ENCODE peak calls at places on chromosomes 4 and X, in six cellular contexts. A is IMR-90, C is neuronal stem cell, N is mesenchymal stem cell, R is mesendoderm, S is H1. V is an unnamed sample.

GRCh38 chr4:165458451-165458850 is 79.6 kb downstream of the CPE start:
- DNase-seq in A (no peak), N (no peak), S (no peak), C (no peak), R (no peak), V (no peak)

GRCh38 chrX:30748337-30748960 is 95.2 kb downstream of the GK start:
- DNase-seq in N (no peak), S (no peak), A (no peak), R (no peak), C (no peak), V (no peak)

GRCh38 chr4:45120163-45120562 is 393.8 kb upstream of the GNPDA2 start:
- DNase-seq in N (no peak), C (no peak), A (no peak), S (no peak), R (no peak), V (no peak)

GRCh38 chr4:75678965-75679364 is 5.8 kb upstream of the G3BP2 start:
- DNase-seq in S (no peak), C (no peak), A (no peak), R (no peak), N (no peak), V (no peak)

GRCh38 chr4:8690811-8691775 is 98.5 kb downstream of the CPZ start:
- DNase-seq in A (no peak), N (no peak), C (no peak), R (no peak), S (no peak), V (peak)

GRCh38 chr4:83486457-83487129 is 1.7 kb upstream of the ABRAXAS1 start:
- DNase-seq in R (peak), N (no peak), A (no peak), C (no peak), S (no peak), V (no peak)

GRCh38 chr4:182245541-182246245 is 2.5 kb downstream of the TENM3 start:
- DNase-seq in A (no peak), C (no peak), S (no peak), N (no peak), R (no peak), V (no peak)

GRCh38 chrX:154750301-154751120 is at the start of gene GAB3:
- DNase-seq in C (no peak), A (peak), N (peak), R (peak), S (no peak), V (no peak)

GRCh38 chr4:130608121-130608520 is 1512.2 kb downstream of the C4orf33 start:
- DNase-seq in C (no peak), R (no peak), S (no peak), N (no peak), A (no peak), V (no peak)

GRCh38 chrX:96551320-96551872 is 133.2 kb upstream of the DIAPH2 start:
- DNase-seq in S (no peak), A (no peak), N (no peak), C (no peak), R (no peak), V (no peak)

GRCh38 chr4:138259801-138260200 is 17.7 kb upstream of the SLC7A11 start:
- DNase-seq in N (peak), S (no peak), R (no peak), C (no peak), A (peak), V (no peak)

GRCh38 chr4:15711762-15712161 is 8.9 kb downstream of the BST1 start:
- DNase-seq in R (no peak), A (no peak), N (no peak), C (no peak), S (no peak), V (no peak)

GRCh38 chr4:38080061-38080531 is 119.9 kb downstream of the PTTG2 start:
- DNase-seq in R (no peak), S (no peak), C (no peak), A (no peak), N (no peak), V (no peak)

GRCh38 chrX:138485767-138486166 is 225.8 kb downstream of the FGF13 start:
- DNase-seq in N (no peak), R (peak), A (no peak), C (no peak), S (peak), V (peak)

GRCh38 chrX:149469406-149469805 is 35.7 kb downstream of the IDS start:
- DNase-seq in A (no peak), N (no peak), R (no peak), S (no peak), C (no peak), V (no peak)

GRCh38 chr4:124685851-124686250 is 26.7 kb downstream of the ANKRD50 start:
- DNase-seq in N (no peak), C (no peak), S (no peak), R (peak), A (no peak), V (no peak)

GRCh38 chr4:87995435-87995834 is 12.0 kb upstream of the PKD2 start:
- DNase-seq in C (no peak), R (no peak), A (no peak), N (no peak), S (no peak), V (no peak)

GRCh38 chr4:87985097-87985886 is 9.8 kb downstream of the SPP1 start:
- DNase-seq in C (no peak), A (peak), S (no peak), R (peak), N (peak), V (peak)

GRCh38 chr4:87986508-87986907 is 11.0 kb downstream of the SPP1 start:
- DNase-seq in C (no peak), S (no peak), A (no peak), R (no peak), N (no peak), V (no peak)

GRCh38 chr4:87985887-87986200 is 10.3 kb downstream of the SPP1 start:
- DNase-seq in C (no peak), R (no peak), S (no peak), N (no peak), A (no peak), V (no peak)

DNA sequence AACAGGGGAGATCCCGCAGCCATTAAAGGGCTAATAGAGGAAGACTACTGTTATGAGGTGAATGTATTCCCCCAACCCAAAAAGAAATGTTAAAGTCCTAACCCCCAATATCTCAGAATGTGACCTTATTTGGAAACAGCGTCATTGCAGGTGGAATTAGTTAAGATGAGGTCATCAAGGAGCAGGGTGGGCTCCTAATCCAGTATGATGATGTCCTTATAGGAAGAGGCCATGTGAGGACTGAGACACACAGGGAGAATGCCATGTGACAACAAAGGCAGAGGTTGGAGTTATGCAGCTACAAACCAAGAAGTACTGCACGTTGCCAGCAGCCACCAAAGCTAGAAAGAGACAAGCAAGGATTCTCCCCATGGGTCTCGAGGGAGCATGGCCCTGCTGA is 14.3 kb downstream of the SPP1 start:
- DNase-seq in C (no peak), S (no peak), R (no peak), N (no peak), A (no peak), V (no peak)
- H3K23ac ChIP-seq in C (no peak), S (no peak), R (no peak), N (no peak), A (no peak), V (no peak)

DNA sequence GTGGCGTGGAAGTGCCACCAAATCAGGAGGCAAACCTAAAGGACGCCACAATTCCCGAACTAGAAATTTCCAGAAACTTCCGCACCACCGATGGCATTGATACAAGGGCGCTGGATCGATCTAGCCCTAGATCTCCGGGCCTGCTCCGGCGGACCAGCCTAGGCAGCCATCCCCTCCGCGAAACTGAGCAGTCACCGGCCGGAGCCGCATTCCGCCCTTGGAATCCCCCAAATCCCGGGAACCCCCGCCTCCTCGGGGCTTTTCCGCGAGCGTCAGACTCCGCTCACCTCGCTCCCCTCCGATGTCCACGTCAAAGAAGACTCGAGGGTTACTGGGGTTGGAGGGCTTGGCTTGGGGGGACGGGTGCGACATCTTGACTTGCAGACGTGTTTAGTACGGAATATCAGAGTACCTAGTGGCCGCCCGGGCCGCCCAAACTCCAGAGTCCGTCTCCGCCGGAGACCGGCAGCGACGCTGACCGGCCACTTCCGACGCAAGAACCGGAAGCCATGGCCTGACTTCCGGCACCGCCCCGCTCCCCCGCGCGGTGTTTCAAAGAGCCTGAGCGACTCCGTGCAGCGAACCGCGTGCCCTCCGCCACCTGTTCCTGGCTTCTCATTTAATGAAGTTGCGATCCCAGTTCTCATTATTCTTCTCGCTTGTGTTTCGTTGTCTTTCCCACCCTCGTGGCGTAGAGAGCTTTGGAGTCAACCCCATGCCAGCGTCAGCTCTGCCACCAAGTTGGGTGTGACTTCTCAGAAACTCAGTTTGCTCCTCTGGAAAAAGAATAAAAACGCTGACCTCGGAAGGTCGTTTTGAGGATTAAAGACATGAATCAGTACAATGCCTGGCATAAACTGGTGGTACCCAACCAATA is at the start of gene PPID:
- DNase-seq in S (peak), R (peak), A (peak), N (peak), C (peak), V (peak)
- H4K8ac ChIP-seq in S (peak), R (peak), A (peak), N (peak), C (no peak), V (no peak)

GRCh38 chr4:175451238-175451965 is 360.7 kb downstream of the GPM6A start:
- DNase-seq in R (no peak), C (no peak), S (no peak), A (no peak), N (no peak), V (no peak)
- H3K23ac ChIP-seq in R (no peak), C (no peak), S (no peak), A (no peak), N (no peak), V (no peak)

GRCh38 chr4:47913858-47914218 is 545 bp downstream of the NFXL1 start:
- DNase-seq in N (peak), A (no peak), R (peak), S (no peak), C (no peak), V (peak)
- H4K8ac ChIP-seq in N (peak), A (peak), R (no peak), S (peak), C (no peak), V (no peak)